ENCODE peak calls at places on chromosomes 12 and 14, in four cellular contexts. One of them, this sample, is unnamed.
A peak's percentile ranks its signal among the peaks of the same experiment; 100 is the strongest.

GRCh38 chr14:22545842-22546721 is 42.9 kb downstream of the DAD1 start:
- DNase-seq in left ventricle myocardium inferior: no peak
- DNase-seq in keratinocyte: no peak
- DNase-seq in HCT116: no peak
- DNase-seq in this sample: no peak

GRCh38 chr12:86118161-86118560 is 138.0 kb downstream of the MGAT4C start:
- DNase-seq in left ventricle myocardium inferior: no peak
- DNase-seq in keratinocyte: no peak
- DNase-seq in HCT116: no peak
- DNase-seq in this sample: no peak

GRCh38 chr12:23098110-23099049 is 473.4 kb downstream of the ETNK1 start:
- DNase-seq in left ventricle myocardium inferior: no peak
- DNase-seq in keratinocyte: no peak
- DNase-seq in HCT116: no peak
- DNase-seq in this sample: no peak

GRCh38 chr14:72893636-72894322 is at the start of gene DPF3:
- DNase-seq in left ventricle myocardium inferior: peak; percentile 96
- DNase-seq in keratinocyte: peak; percentile 38
- DNase-seq in HCT116: peak; percentile 91
- DNase-seq in this sample: peak; percentile 85

GRCh38 chr12:124665516-124665915 is 98.1 kb upstream of the NCOR2 start:
- DNase-seq in left ventricle myocardium inferior: no peak
- DNase-seq in keratinocyte: no peak
- DNase-seq in HCT116: no peak
- DNase-seq in this sample: no peak

GRCh38 chr14:91523972-91524371 is 13.9 kb upstream of the PPP4R3A start:
- DNase-seq in left ventricle myocardium inferior: no peak
- DNase-seq in keratinocyte: no peak
- DNase-seq in HCT116: no peak
- DNase-seq in this sample: no peak

GRCh38 chr12:111868676-111869588 is 26.9 kb downstream of the MAPKAPK5 start:
- DNase-seq in left ventricle myocardium inferior: no peak
- DNase-seq in keratinocyte: no peak
- DNase-seq in HCT116: no peak
- DNase-seq in this sample: no peak

GRCh38 chr14:72714094-72714493 is 179.8 kb downstream of the DPF3 start:
- DNase-seq in left ventricle myocardium inferior: no peak
- DNase-seq in keratinocyte: no peak
- DNase-seq in HCT116: no peak
- DNase-seq in this sample: no peak

GRCh38 chr14:28742171-28742846 is 24.3 kb upstream of the FOXG1 start:
- DNase-seq in left ventricle myocardium inferior: no peak
- DNase-seq in keratinocyte: no peak
- DNase-seq in HCT116: no peak
- DNase-seq in this sample: no peak

GRCh38 chr14:35404496-35405303 is at the start of gene NFKBIA:
- DNase-seq in left ventricle myocardium inferior: peak; percentile 94
- DNase-seq in keratinocyte: no peak
- DNase-seq in HCT116: peak; percentile 52
- DNase-seq in this sample: peak; percentile 83

GRCh38 chr12:120013659-120014380 is 24.8 kb downstream of the BICDL1 start:
- DNase-seq in left ventricle myocardium inferior: no peak
- DNase-seq in keratinocyte: no peak
- DNase-seq in HCT116: peak; percentile 35
- DNase-seq in this sample: peak; percentile 65

GRCh38 chr12:121799175-121799841 is 4.5 kb upstream of the SETD1B start:
- DNase-seq in left ventricle myocardium inferior: peak; percentile 78
- DNase-seq in keratinocyte: no peak
- DNase-seq in HCT116: peak; percentile 75
- DNase-seq in this sample: no peak

GRCh38 chr14:32028599-32028998 is 48.5 kb upstream of the ARHGAP5 start:
- DNase-seq in left ventricle myocardium inferior: no peak
- DNase-seq in keratinocyte: peak; percentile 40
- DNase-seq in HCT116: no peak
- DNase-seq in this sample: no peak

GRCh38 chr12:75568387-75568786 is 57.0 kb upstream of the KRR1 start:
- DNase-seq in left ventricle myocardium inferior: no peak
- DNase-seq in keratinocyte: no peak
- DNase-seq in HCT116: no peak
- DNase-seq in this sample: no peak

GRCh38 chr12:105944628-105945027 is 194.1 kb downstream of the NUAK1 start:
- DNase-seq in left ventricle myocardium inferior: no peak
- DNase-seq in keratinocyte: no peak
- DNase-seq in HCT116: no peak
- DNase-seq in this sample: no peak

GRCh38 chr14:75340921-75341320 is 62.3 kb downstream of the FOS start:
- DNase-seq in left ventricle myocardium inferior: peak; percentile 92
- DNase-seq in keratinocyte: no peak
- DNase-seq in HCT116: no peak
- DNase-seq in this sample: no peak

GRCh38 chr14:24060984-24061913 is 9.4 kb downstream of the CARMIL3 start:
- DNase-seq in left ventricle myocardium inferior: no peak
- DNase-seq in keratinocyte: no peak
- DNase-seq in HCT116: no peak
- DNase-seq in this sample: no peak

GRCh38 chr12:52713960-52714886 is 10.9 kb upstream of the KRT77 start:
- DNase-seq in left ventricle myocardium inferior: no peak
- DNase-seq in keratinocyte: no peak
- DNase-seq in HCT116: no peak
- DNase-seq in this sample: no peak

GRCh38 chr12:67751376-67751928 is 102.9 kb downstream of the DYRK2 start:
- DNase-seq in left ventricle myocardium inferior: no peak
- DNase-seq in keratinocyte: no peak
- DNase-seq in HCT116: no peak
- DNase-seq in this sample: no peak

GRCh38 chr14:76085358-76085757 is 66.4 kb upstream of the GPATCH2L start:
- DNase-seq in left ventricle myocardium inferior: no peak
- DNase-seq in keratinocyte: no peak
- DNase-seq in HCT116: no peak
- DNase-seq in this sample: no peak

GRCh38 chr12:63846249-63846967 is 1.9 kb downstream of the SRGAP1 start:
- DNase-seq in left ventricle myocardium inferior: no peak
- DNase-seq in keratinocyte: no peak
- DNase-seq in HCT116: no peak
- DNase-seq in this sample: no peak

GRCh38 chr14:50792634-50793068 is 38.3 kb downstream of the NIN start:
- DNase-seq in left ventricle myocardium inferior: no peak
- DNase-seq in keratinocyte: no peak
- DNase-seq in HCT116: no peak
- DNase-seq in this sample: no peak

GRCh38 chr14:101843665-101844064 is 82.2 kb downstream of the PPP2R5C start:
- DNase-seq in left ventricle myocardium inferior: no peak
- DNase-seq in keratinocyte: no peak
- DNase-seq in HCT116: no peak
- DNase-seq in this sample: no peak
- TF ChIP-seq CTCF in left ventricle myocardium inferior: peak; percentile 42
- TF ChIP-seq CTCF in keratinocyte: peak; percentile 23
- TF ChIP-seq CTCF in HCT116: peak; percentile 15
- TF ChIP-seq CTCF in this sample: peak; percentile 55

GRCh38 chr14:52238682-52239081 is 28.8 kb upstream of the PTGDR start:
- DNase-seq in left ventricle myocardium inferior: no peak
- DNase-seq in keratinocyte: no peak
- DNase-seq in HCT116: no peak
- DNase-seq in this sample: no peak

GRCh38 chr14:52244328-52244727 is 23.2 kb upstream of the PTGDR start:
- DNase-seq in left ventricle myocardium inferior: no peak
- DNase-seq in keratinocyte: no peak
- DNase-seq in HCT116: no peak
- DNase-seq in this sample: peak; percentile 59

GRCh38 chr14:52244997-52245396 is 22.5 kb upstream of the PTGDR start:
- DNase-seq in left ventricle myocardium inferior: no peak
- DNase-seq in keratinocyte: no peak
- DNase-seq in HCT116: no peak
- DNase-seq in this sample: peak; percentile 61

GRCh38 chr14:52241102-52241793 is 26.2 kb upstream of the PTGDR start:
- DNase-seq in left ventricle myocardium inferior: no peak
- DNase-seq in keratinocyte: no peak
- DNase-seq in HCT116: no peak
- DNase-seq in this sample: no peak

DNA sequence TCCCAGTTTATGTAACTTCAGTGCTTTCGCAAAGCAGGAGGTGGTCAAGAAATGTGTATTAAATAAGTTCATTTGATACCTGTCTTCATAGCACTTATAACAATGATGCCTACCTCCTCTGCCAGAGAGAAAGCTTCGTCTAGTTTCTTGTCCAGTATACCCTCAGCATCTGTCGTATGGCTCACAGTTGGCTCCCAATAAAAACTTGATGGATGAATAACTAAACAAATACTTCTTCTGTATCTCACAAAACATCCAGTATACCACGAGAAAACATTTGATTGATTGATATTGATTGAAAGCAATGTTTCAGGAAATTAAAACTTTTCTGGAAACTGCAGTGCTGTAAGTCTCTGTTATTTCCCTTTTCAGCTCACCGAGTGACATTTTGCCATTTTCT is 26.9 kb upstream of the PTGDR start:
- DNase-seq in left ventricle myocardium inferior: no peak
- DNase-seq in keratinocyte: no peak
- DNase-seq in HCT116: no peak
- DNase-seq in this sample: no peak
- H3K4me3 ChIP-seq in left ventricle myocardium inferior: no peak overlapping the region
- H3K4me3 ChIP-seq in keratinocyte: no peak overlapping the region
- H3K4me3 ChIP-seq in HCT116: no peak overlapping the region
- H3K4me3 ChIP-seq in this sample: no peak overlapping the region

GRCh38 chr12:17928708-17929366 is 161.2 kb downstream of the RERGL start:
- DNase-seq in left ventricle myocardium inferior: no peak
- DNase-seq in keratinocyte: peak; percentile 11
- DNase-seq in HCT116: peak; percentile 75
- DNase-seq in this sample: no peak
- TF ChIP-seq CTCF in left ventricle myocardium inferior: no peak
- TF ChIP-seq CTCF in keratinocyte: peak; percentile 53
- TF ChIP-seq CTCF in HCT116: peak; percentile 15
- TF ChIP-seq CTCF in this sample: no peak

DNA sequence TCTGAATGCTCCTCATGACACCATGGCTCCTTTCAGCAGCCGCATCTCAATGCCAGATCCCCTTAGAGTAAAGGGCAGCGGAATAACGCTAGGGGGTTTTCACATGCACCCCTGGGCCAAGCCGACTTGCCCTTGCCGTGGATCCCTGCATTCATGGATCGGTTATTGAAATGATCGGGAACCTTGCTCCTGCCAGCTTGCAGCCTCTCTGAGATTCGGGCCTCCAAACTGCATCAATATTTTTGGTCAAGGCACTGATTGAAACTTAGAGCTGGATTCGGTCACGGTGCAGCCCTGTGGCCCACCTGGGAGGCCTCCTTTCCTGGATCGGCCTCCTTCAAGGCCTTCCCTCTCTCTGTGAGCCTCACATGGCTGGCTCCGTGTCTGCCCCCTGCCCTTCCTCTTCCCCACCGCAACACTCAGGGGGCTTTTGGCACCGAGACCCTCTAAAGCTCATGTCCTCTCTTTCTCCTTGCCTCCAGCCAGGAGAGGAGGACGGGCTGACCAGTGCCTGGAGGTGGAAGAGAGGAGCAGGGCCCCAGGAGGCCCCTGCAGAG is 1.8 kb downstream of the PTPN6 start:
- DNase-seq in left ventricle myocardium inferior: peak; percentile 14
- DNase-seq in keratinocyte: no peak
- DNase-seq in HCT116: no peak
- DNase-seq in this sample: no peak
- H3K4me3 ChIP-seq in left ventricle myocardium inferior: peak overlapping the region; percentile 51
- H3K4me3 ChIP-seq in keratinocyte: no peak overlapping the region
- H3K4me3 ChIP-seq in HCT116: no peak overlapping the region
- H3K4me3 ChIP-seq in this sample: peak overlapping the region; percentile 93

GRCh38 chr14:97106609-97107008 is 309.4 kb downstream of the VRK1 start:
- DNase-seq in left ventricle myocardium inferior: no peak
- DNase-seq in keratinocyte: no peak
- DNase-seq in HCT116: peak; percentile 35
- DNase-seq in this sample: no peak

GRCh38 chr14:97107760-97108159 is 310.6 kb downstream of the VRK1 start:
- DNase-seq in left ventricle myocardium inferior: no peak
- DNase-seq in keratinocyte: no peak
- DNase-seq in HCT116: peak; percentile 79
- DNase-seq in this sample: no peak

GRCh38 chr14:97107070-97107469 is 309.9 kb downstream of the VRK1 start:
- DNase-seq in left ventricle myocardium inferior: no peak
- DNase-seq in keratinocyte: no peak
- DNase-seq in HCT116: peak; percentile 97
- DNase-seq in this sample: no peak

GRCh38 chr14:97104029-97104428 is 306.8 kb downstream of the VRK1 start:
- DNase-seq in left ventricle myocardium inferior: no peak
- DNase-seq in keratinocyte: no peak
- DNase-seq in HCT116: no peak
- DNase-seq in this sample: no peak

GRCh38 chr14:97106166-97106565 is 309.0 kb downstream of the VRK1 start:
- DNase-seq in left ventricle myocardium inferior: no peak
- DNase-seq in keratinocyte: no peak
- DNase-seq in HCT116: no peak
- DNase-seq in this sample: no peak
- TF ChIP-seq CTCF in left ventricle myocardium inferior: no peak
- TF ChIP-seq CTCF in keratinocyte: no peak
- TF ChIP-seq CTCF in HCT116: no peak
- TF ChIP-seq CTCF in this sample: no peak

DNA sequence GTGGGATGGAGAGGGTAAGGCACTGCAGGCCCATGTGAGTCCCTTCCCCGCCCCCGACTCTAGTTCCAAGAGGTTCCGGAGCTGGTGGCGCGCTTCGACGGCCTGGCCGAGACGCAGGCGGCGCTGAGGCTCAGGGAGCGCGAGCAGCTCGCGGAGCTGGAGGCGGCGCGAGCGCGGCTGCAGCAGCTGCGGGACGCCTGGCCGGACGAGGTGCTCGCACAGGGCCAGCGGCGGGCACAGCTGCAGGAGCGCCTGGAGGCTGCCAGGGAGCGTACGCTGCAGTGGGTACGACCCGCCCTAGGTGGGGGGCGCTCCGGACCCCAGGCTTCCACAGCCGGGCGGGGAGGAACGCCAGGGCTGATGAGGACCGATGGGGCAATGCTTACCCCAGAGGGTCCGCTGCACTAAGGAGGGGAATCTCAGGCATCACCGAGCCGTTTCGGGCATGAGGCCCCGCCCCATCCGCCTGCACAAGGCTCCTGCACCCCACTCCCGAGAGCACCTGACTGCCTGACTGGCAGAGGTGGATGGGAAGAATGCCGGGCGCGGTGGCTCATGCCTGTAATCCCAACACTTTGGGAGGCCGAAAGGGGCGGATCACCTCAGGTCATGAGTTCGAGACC is 4.9 kb downstream of the CFAP73 start:
- DNase-seq in left ventricle myocardium inferior: no peak
- DNase-seq in keratinocyte: no peak
- DNase-seq in HCT116: no peak
- DNase-seq in this sample: no peak
- H3K4me3 ChIP-seq in left ventricle myocardium inferior: peak overlapping the region; percentile 40
- H3K4me3 ChIP-seq in keratinocyte: peak overlapping the region; percentile 9
- H3K4me3 ChIP-seq in HCT116: no peak overlapping the region
- H3K4me3 ChIP-seq in this sample: peak overlapping the region; percentile 16